ENCODE peak calls at places on chromosomes 7 and 10, in ten cellular contexts. A, S, U, N, O, G, M, R, V and Z are unnamed samples.

GRCh38 chr10:108465871-108466641 is 1301.5 kb upstream of the SORCS1 start:
- DNase-seq in A (no peak), S (no peak), U (peak; percentile 8), N (peak; percentile 71), O (peak; percentile 18), G (peak; percentile 41), M (peak; percentile 44), R (no peak), V (no peak), Z (peak; percentile 65)

GRCh38 chr7:150668977-150669376 is 16.5 kb upstream of the GIMAP2 start:
- DNase-seq in A (no peak), S (no peak), U (no peak), N (no peak), O (no peak), G (no peak), M (no peak), R (no peak), V (no peak), Z (no peak)

GRCh38 chr7:70893422-70893821 is 238.5 kb upstream of the GALNT17 start:
- DNase-seq in A (no peak), S (no peak), U (no peak), N (no peak), O (no peak), G (no peak), M (no peak), R (no peak), V (no peak), Z (no peak)

GRCh38 chr7:1850976-1851571 is 181.0 kb downstream of the ELFN1 start:
- DNase-seq in A (no peak), S (no peak), U (no peak), N (no peak), O (no peak), G (no peak), M (no peak), R (no peak), V (no peak), Z (no peak)

GRCh38 chr7:138865843-138866242 is 67.8 kb upstream of the ATP6V0A4 start:
- DNase-seq in A (no peak), S (no peak), U (no peak), N (no peak), O (no peak), G (no peak), M (no peak), R (no peak), V (no peak), Z (no peak)

GRCh38 chr7:9945882-9946281 is 1027.8 kb upstream of the PHF14 start:
- DNase-seq in A (no peak), S (no peak), U (no peak), N (no peak), O (no peak), G (no peak), M (no peak), R (no peak), V (no peak), Z (no peak)

GRCh38 chr10:43362191-43362839 is 9.1 kb upstream of the FXYD4 start:
- DNase-seq in A (peak; percentile 52), S (peak; percentile 96), U (peak; percentile 100), N (peak; percentile 99), O (peak; percentile 97), G (peak; percentile 86), M (peak; percentile 100), R (peak; percentile 47), V (peak; percentile 79), Z (peak; percentile 95)

GRCh38 chr7:29649876-29650275 is 86.2 kb downstream of the PRR15 start:
- DNase-seq in A (no peak), S (no peak), U (no peak), N (no peak), O (no peak), G (no peak), M (no peak), R (no peak), V (no peak), Z (no peak)

GRCh38 chr7:43650457-43651052 is 67.6 kb downstream of the STK17A start:
- DNase-seq in A (peak; percentile 92), S (no peak), U (no peak), N (no peak), O (no peak), G (peak; percentile 34), M (no peak), R (no peak), V (no peak), Z (no peak)

GRCh38 chr10:34702093-34702952 is 112.8 kb downstream of the PARD3 start:
- DNase-seq in A (no peak), S (no peak), U (no peak), N (no peak), O (no peak), G (no peak), M (no peak), R (no peak), V (no peak), Z (no peak)

GRCh38 chr10:90111671-90112070 is 410.3 kb downstream of the KIF20B start:
- DNase-seq in A (no peak), S (peak; percentile 91), U (no peak), N (no peak), O (no peak), G (no peak), M (no peak), R (no peak), V (no peak), Z (no peak)

GRCh38 chr7:158111556-158111880 is 476.1 kb downstream of the PTPRN2 start:
- DNase-seq in A (no peak), S (no peak), U (no peak), N (peak; percentile 15), O (no peak), G (no peak), M (no peak), R (no peak), V (no peak), Z (no peak)

GRCh38 chr10:43846187-43846680 is 197.6 kb upstream of the ZNF32 start:
- DNase-seq in A (peak; percentile 57), S (no peak), U (peak; percentile 13), N (no peak), O (no peak), G (no peak), M (no peak), R (no peak), V (no peak), Z (no peak)

GRCh38 chr10:43667317-43667731 is 18.6 kb upstream of the ZNF32 start:
- DNase-seq in A (peak; percentile 13), S (no peak), U (peak; percentile 39), N (no peak), O (no peak), G (no peak), M (no peak), R (no peak), V (no peak), Z (no peak)

GRCh38 chr10:113042961-113043360 is 92.9 kb downstream of the TCF7L2 start:
- DNase-seq in A (no peak), S (no peak), U (no peak), N (no peak), O (no peak), G (no peak), M (no peak), R (no peak), V (no peak), Z (no peak)
- H3K27ac ChIP-seq in A (no peak overlapping the region), S (no peak overlapping the region), U (no peak overlapping the region), N (peak overlapping the region; percentile 10), O (no peak overlapping the region), G (no peak overlapping the region), M (no peak overlapping the region), R (no peak overlapping the region), V (no peak overlapping the region), Z (no peak overlapping the region)

DNA sequence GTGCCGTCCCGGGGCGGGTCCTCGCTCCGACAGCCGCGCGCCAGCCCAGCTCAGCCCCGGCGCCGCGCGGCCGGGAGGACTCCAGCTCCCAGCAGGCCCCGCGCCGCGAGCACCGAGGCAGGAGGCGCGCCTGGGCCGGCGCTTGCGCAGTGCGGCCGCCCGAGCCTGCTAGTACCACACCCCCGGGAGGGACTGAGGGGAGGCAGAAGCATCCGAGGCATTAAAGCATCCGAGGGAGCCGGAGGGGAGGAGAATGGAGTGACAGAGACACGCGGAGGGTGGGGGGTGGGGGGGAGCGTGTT is at the start of gene GRK5:
- DNase-seq in A (peak; percentile 98), S (peak; percentile 93), U (peak; percentile 96), N (peak; percentile 96), O (peak; percentile 95), G (peak; percentile 93), M (peak; percentile 94), R (peak; percentile 79), V (peak; percentile 92), Z (peak; percentile 95)
- TF ChIP-seq POLR2A in A (peak; percentile 69), S (peak; percentile 36), U (peak; percentile 86), N (no peak), O (peak; percentile 9), G (peak; percentile 82), M (no peak), R (peak; percentile 79), V (peak; percentile 66), Z (peak; percentile 79)

DNA sequence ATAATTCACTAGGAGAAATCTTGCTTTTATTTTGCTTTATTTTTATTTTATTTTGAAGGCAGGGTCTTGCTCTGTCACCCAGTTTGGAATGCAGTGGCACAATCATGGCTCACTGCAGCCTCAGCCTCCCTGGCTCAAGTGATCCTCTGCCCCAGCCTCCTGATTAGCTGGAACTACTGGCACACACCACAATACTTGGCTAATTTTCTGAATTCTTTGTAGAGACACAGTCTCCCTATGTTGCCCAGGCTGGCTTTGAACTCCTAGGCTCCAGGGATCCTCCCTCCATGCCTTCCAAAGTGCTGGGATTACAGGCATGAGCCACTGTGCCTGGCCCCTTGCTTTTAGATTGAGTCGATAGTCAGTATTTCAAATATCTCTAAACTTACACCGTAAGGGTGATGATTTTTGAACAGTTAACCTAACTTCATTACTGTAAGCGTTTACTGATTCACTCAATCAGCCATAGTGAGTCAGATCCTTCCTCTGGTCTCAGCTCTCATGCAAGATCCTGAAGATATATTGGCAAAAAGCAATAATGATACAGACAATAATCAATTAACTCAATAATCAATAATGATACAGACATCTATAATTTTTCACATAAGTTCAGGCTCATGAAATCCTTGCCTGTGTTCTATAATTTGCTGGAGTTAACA is 239.5 kb downstream of the KIAA1217 start:
- DNase-seq in A (peak; percentile 71), S (no peak), U (no peak), N (no peak), O (no peak), G (no peak), M (no peak), R (no peak), V (no peak), Z (no peak)
- H3K27ac ChIP-seq in A (peak overlapping the region; percentile 89), S (no peak overlapping the region), U (peak overlapping the region; percentile 71), N (peak overlapping the region; percentile 42), O (peak overlapping the region; percentile 67), G (peak overlapping the region; percentile 25), M (no peak overlapping the region), R (no peak overlapping the region), V (peak overlapping the region; percentile 76), Z (no peak overlapping the region)

DNA sequence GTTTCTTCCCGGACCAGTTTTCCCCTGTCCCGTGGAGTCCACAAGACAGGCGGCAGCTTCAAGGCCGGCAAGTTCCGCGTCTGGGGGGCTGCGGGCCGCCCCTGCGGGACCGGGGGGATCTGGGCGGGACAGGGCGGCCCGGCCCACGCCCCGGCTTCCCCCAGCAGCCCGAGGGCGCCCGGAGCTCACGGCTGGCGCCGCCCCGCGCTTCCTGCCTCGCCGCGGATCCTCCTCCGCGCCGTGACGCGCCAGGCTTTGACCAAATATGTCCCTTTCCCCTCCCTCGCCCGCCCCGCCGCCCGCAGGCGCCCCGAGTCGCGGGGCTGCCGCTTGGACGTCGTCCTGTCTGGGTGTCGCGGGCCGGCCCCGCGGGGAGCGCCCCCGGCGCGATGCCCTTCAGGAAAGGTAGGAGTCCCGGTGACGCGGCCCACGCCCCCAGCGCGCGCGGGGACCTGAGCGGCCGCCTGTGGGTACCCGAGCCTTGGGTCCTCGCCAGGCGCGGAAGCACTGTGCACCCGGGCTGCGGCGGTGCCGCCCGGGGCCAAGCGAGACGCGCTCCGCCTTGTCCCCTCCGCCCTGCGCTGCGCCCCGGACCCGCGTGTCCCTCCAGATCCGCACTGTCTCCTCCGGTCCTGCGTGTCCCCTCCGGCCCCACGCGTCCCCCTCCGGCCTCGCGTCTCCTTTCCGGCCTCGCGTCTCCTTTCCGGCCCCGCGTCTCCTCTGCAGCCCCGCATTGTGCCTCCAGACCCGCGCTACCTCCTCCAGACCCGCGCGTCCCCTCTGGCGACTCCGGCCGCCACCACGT is 56.0 kb downstream of the RBM17 start:
- DNase-seq in A (peak; percentile 82), S (peak; percentile 48), U (peak; percentile 87), N (peak; percentile 90), O (peak; percentile 93), G (peak; percentile 90), M (peak; percentile 89), R (peak; percentile 40), V (peak; percentile 89), Z (peak; percentile 93)
- TF ChIP-seq POLR2A in A (peak; percentile 90), S (peak; percentile 66), U (peak; percentile 71), N (peak; percentile 19), O (peak; percentile 55), G (peak; percentile 79), M (peak; percentile 59), R (peak; percentile 90), V (peak; percentile 92), Z (peak; percentile 82)